ENCODE peak calls at places on chromosomes 2 and 18, in four cellular contexts. L is transverse colon, S is GM23338, U is HepG2. G is an unnamed sample.

GRCh38 chr2:173205375-173205774 is 129.7 kb downstream of the MAP3K20 start:
- DNase-seq in L (peak; percentile 56), S (no peak), U (no peak), G (peak; percentile 97)

GRCh38 chr2:64524604-64525322 is 635 bp downstream of the AFTPH start:
- DNase-seq in L (peak; percentile 38), S (peak; percentile 67), U (peak; percentile 30), G (peak; percentile 69)

GRCh38 chr2:41204315-41204714 is 752.4 kb upstream of the SLC8A1 start:
- DNase-seq in L (no peak), S (no peak), U (no peak), G (no peak)

GRCh38 chr2:226802573-226802972 is 3.0 kb upstream of the IRS1 start:
- DNase-seq in L (no peak), S (peak; percentile 79), U (peak; percentile 86), G (no peak)

GRCh38 chr2:144124882-144125281 is 395.0 kb downstream of the ZEB2 start:
- DNase-seq in L (no peak), S (no peak), U (no peak), G (no peak)

GRCh38 chr2:19933351-19933981 is 31.7 kb upstream of the TTC32 start:
- DNase-seq in L (no peak), S (no peak), U (peak; percentile 74), G (no peak)

GRCh38 chr2:16832910-16833309 is 167.3 kb upstream of the CYRIA start:
- DNase-seq in L (no peak), S (no peak), U (no peak), G (no peak)

GRCh38 chr2:191218292-191218898 is 26.8 kb upstream of the MYO1B start:
- DNase-seq in L (peak; percentile 41), S (peak; percentile 94), U (peak; percentile 80), G (no peak)

GRCh38 chr2:159904127-159904564 is 106.1 kb upstream of the CD302 start:
- DNase-seq in L (peak; percentile 28), S (peak; percentile 79), U (no peak), G (no peak)

GRCh38 chr2:237932731-237933131 is 34.1 kb upstream of the UBE2F start:
- DNase-seq in L (no peak), S (no peak), U (no peak), G (no peak)

GRCh38 chr2:200471324-200471848 is 38.5 kb downstream of the KCTD18 start:
- DNase-seq in L (peak; percentile 28), S (peak; percentile 70), U (peak; percentile 32), G (no peak)

GRCh38 chr2:179579744-179580143 is 281.7 kb downstream of the ZNF385B start:
- DNase-seq in L (no peak), S (no peak), U (peak; percentile 91), G (no peak)

GRCh38 chr2:57943271-57943670 is 103.3 kb upstream of the VRK2 start:
- DNase-seq in L (no peak), S (peak; percentile 7), U (no peak), G (no peak)

GRCh38 chr18:25099838-25100393 is 252.1 kb downstream of the ZNF521 start:
- DNase-seq in L (no peak), S (no peak), U (no peak), G (no peak)

GRCh38 chr2:160271166-160272086 is 71.4 kb upstream of the ITGB6 start:
- DNase-seq in L (no peak), S (peak; percentile 50), U (no peak), G (no peak)

GRCh38 chr2:31197669-31198068 is 19.6 kb downstream of the CAPN14 start:
- DNase-seq in L (no peak), S (no peak), U (no peak), G (no peak)

GRCh38 chr2:69437751-69438154 is 518 bp upstream of the NFU1 start:
- DNase-seq in L (peak; percentile 42), S (no peak), U (no peak), G (peak; percentile 79)

GRCh38 chr2:42843611-42844010 is 51.2 kb upstream of the HAAO start:
- DNase-seq in L (no peak), S (peak; percentile 14), U (no peak), G (no peak)

GRCh38 chr2:63663013-63663864 is 74.5 kb downstream of the MDH1 start:
- DNase-seq in L (no peak), S (no peak), U (no peak), G (no peak)

GRCh38 chr2:137829251-137829650 is 135.0 kb upstream of the HNMT start:
- DNase-seq in L (no peak), S (no peak), U (no peak), G (no peak)

GRCh38 chr2:110115291-110116032 is at the start of gene MALL:
- DNase-seq in L (peak; percentile 74), S (peak; percentile 56), U (no peak), G (no peak)

GRCh38 chr2:152499921-152500320 is 164.9 kb downstream of the FMNL2 start:
- DNase-seq in L (no peak), S (no peak), U (no peak), G (no peak)

GRCh38 chr2:164504253-164504652 is 117.0 kb downstream of the GRB14 start:
- DNase-seq in L (no peak), S (peak; percentile 79), U (peak; percentile 59), G (no peak)

GRCh38 chr2:39216495-39217191 is 27.1 kb downstream of the CDKL4 start:
- DNase-seq in L (peak; percentile 27), S (no peak), U (peak; percentile 78), G (no peak)

GRCh38 chr2:233085037-233085838 is 25.1 kb downstream of the INPP5D start:
- DNase-seq in L (no peak), S (no peak), U (peak; percentile 93), G (peak; percentile 24)

GRCh38 chr2:148899638-148900318 is 24.8 kb downstream of the KIF5C start:
- DNase-seq in L (no peak), S (no peak), U (no peak), G (no peak)

GRCh38 chr18:31511098-31511497 is 13.1 kb downstream of the DSG2 start:
- DNase-seq in L (no peak), S (no peak), U (no peak), G (no peak)

GRCh38 chr2:150373374-150373773 is 114.1 kb downstream of the RND3 start:
- DNase-seq in L (no peak), S (no peak), U (no peak), G (no peak)

GRCh38 chr2:170703776-170704476 is 11.2 kb upstream of the SP5 start:
- DNase-seq in L (no peak), S (peak; percentile 53), U (peak; percentile 47), G (no peak)

GRCh38 chr2:215149894-215150293 is 11.5 kb upstream of the ABCA12 start:
- DNase-seq in L (no peak), S (no peak), U (no peak), G (no peak)

GRCh38 chr2:47345584-47345913 is 57.4 kb upstream of the MSH2 start:
- DNase-seq in L (no peak), S (no peak), U (peak; percentile 48), G (no peak)

GRCh38 chr2:47336259-47337238 is 66.4 kb upstream of the MSH2 start:
- DNase-seq in L (peak; percentile 22), S (peak; percentile 48), U (no peak), G (no peak)

GRCh38 chr2:47334356-47335136 is 68.4 kb upstream of the MSH2 start:
- DNase-seq in L (no peak), S (peak; percentile 78), U (no peak), G (no peak)

GRCh38 chr2:47344890-47345583 is 57.9 kb upstream of the MSH2 start:
- DNase-seq in L (peak; percentile 91), S (peak; percentile 99), U (peak; percentile 100), G (peak; percentile 76)

DNA sequence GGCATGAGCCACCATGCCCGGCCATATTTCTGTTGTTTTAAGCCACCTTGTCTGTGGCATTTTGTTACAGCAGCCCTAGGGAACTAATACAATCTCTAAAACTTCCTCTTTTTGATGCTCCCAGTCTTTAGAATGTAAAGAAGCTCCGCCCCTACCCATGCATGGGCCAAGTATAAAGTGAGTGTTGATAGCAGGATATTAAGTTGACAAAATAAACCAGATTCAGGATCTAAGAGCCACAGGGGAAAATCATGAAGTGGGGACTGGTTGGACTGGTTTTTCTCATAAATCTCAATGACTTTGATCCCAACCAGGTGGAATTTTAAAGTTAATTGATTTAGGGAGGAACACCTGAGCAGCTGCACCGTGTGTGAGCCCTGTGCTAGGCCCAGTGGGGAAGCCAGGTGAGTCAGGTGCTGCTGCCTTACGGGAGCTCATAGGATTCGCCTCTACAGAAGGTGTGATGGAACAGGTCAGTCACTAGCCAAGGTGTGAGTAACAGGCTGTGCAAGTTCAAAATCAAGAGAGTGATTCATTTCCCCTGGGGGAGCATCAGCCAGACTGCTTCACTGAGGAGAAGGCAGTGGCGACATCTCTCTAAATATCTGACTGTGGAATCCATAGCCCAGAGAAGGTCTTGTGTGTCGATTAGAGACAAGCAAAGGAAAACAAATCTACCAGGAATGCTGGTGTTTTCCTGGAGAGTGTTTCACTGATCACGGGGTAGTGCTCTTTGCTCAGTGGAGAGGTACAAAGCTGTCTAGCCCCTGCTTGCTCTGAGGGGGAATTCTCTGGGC is 63.0 kb upstream of the MSH2 start:
- DNase-seq in L (peak; percentile 63), S (no peak), U (peak; percentile 58), G (no peak)
- TF ChIP-seq POLR2AphosphoS5 in L (no peak), S (no peak), U (no peak), G (no peak)

GRCh38 chr2:156322103-156322671 is 10.3 kb downstream of the NR4A2 start:
- DNase-seq in L (no peak), S (no peak), U (no peak), G (no peak)
- H3K4me3 ChIP-seq in L (peak overlapping the region; percentile 18), S (peak overlapping the region; percentile 48), U (no peak overlapping the region), G (peak overlapping the region; percentile 8)

DNA sequence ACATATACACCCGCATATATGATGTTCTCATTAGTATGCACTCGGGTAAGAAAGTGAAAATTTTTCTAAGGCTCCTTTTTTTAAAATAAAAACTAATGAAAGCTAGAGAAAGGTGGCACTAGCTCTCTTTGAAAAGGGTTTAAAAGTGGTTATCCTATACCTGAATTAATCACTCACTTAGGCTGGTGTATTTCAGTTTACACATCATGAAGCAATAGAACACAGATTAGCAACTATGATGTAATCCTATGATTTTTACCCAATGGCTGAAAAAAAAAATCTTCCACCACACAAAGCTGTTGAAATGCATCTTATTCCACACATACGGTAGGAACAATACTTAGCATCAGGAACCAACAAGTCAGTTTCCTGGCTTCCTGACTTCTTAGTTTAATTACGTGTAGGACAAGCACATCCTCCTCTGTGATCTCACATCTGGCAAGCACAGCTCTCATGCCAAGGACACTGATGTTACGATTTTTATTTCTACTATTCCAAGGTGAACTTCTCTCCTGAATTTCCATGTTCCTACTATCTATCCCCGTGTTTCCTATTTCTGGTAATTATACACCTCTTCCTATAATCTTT is 374.1 kb downstream of the NCKAP5 start:
- DNase-seq in L (no peak), S (no peak), U (no peak), G (no peak)
- TF ChIP-seq CTCF in L (no peak), S (no peak), U (no peak), G (no peak)

GRCh38 chr2:85873679-85874078 is 15.1 kb downstream of the ST3GAL5 start:
- DNase-seq in L (no peak), S (peak; percentile 58), U (no peak), G (no peak)

GRCh38 chr2:85875613-85876012 is 13.2 kb downstream of the ST3GAL5 start:
- DNase-seq in L (no peak), S (peak; percentile 15), U (no peak), G (no peak)

DNA sequence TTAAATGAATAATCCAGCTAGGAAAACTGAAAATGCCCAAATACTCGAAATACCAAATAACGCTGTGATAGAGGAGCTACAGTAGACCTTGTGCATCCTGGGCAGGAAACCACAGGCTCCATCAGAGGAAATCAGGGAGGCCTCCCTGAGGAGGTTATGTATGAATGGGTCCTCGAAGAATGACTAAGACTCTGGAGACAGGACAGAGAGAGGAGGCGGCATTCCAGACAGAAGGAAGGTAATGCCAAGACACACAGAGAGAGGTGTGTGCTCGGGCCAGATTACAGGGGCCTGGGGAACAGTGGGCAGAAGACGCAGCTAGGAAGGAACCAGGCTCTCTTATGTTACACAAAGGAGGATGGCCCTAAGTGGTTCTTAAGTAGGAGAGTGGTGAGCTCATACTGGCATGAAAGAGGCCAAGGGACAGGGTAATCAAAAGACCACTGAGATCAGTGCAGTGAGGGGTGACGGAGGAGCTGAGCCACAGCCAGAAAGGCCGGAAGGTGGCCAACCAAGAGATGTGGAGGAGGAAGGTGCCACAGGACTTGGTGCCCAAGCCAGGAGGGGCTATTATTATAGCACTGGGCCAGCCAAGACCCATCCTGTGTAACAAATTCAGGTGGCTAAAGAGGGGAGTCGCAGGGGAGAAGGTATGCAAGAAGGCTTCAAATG is 9.9 kb downstream of the ST3GAL5 start:
- DNase-seq in L (no peak), S (no peak), U (no peak), G (no peak)
- TF ChIP-seq POLR2AphosphoS5 in L (no peak), S (no peak), U (no peak), G (no peak)